ENCODE peak calls at places on chromosomes 5 and 9, in five cellular contexts. F is transverse colon; R is stomach; Q is amygdala; H is effector CD4-positive, alpha-beta T cell. V is an unnamed sample.

GRCh38 chr5:145938699-145939531 is 2.5 kb downstream of the SH3RF2 start:
- DNase-seq in R (no peak), H (no peak), Q (no peak), F (no peak), V (no peak)

GRCh38 chr9:123364241-123364824 is 8.3 kb downstream of the CRB2 start:
- DNase-seq in H (no peak), R (no peak), F (no peak), Q (peak), V (no peak)

GRCh38 chr5:151896041-151896691 is 28.5 kb downstream of the GLRA1 start:
- DNase-seq in F (no peak), H (no peak), R (no peak), Q (no peak), V (no peak)

GRCh38 chr9:135244271-135244691 is 156.8 kb downstream of the OLFM1 start:
- DNase-seq in Q (no peak), H (no peak), R (peak), F (no peak), V (no peak)

GRCh38 chr5:139272471-139273321 is 20.8 kb upstream of the MATR3 start:
- DNase-seq in F (peak), R (no peak), H (peak), Q (peak), V (no peak)

GRCh38 chr5:172775326-172776234 is 4.6 kb upstream of the DUSP1 start:
- DNase-seq in H (no peak), R (peak), Q (no peak), F (peak), V (no peak)

GRCh38 chr9:116381350-116381749 is 227.8 kb downstream of the PAPPA start:
- DNase-seq in H (no peak), Q (no peak), R (no peak), F (no peak), V (no peak)

GRCh38 chr9:75001719-75002421 is 26.2 kb downstream of the CARNMT1 start:
- DNase-seq in H (peak), Q (peak), R (no peak), F (no peak), V (no peak)

GRCh38 chr9:89978185-89978584 is 373.4 kb downstream of the GADD45G start:
- DNase-seq in F (no peak), Q (no peak), H (no peak), R (no peak), V (no peak)

GRCh38 chr5:171269717-171270116 is 39.3 kb upstream of the TLX3 start:
- DNase-seq in Q (no peak), R (no peak), F (no peak), H (no peak), V (no peak)

GRCh38 chr9:12855066-12855465 is 80.2 kb downstream of the LURAP1L start:
- DNase-seq in R (no peak), F (no peak), Q (no peak), H (no peak), V (no peak)

GRCh38 chr5:151820903-151821302 is 49.1 kb downstream of the G3BP1 start:
- DNase-seq in F (peak), H (no peak), Q (no peak), R (no peak), V (no peak)

GRCh38 chr9:129990269-129991005 is 52.6 kb downstream of the FNBP1 start:
- DNase-seq in H (peak), Q (no peak), F (peak), R (no peak), V (peak)

GRCh38 chr5:35246411-35246810 is 16.1 kb upstream of the PRLR start:
- DNase-seq in Q (no peak), R (no peak), H (no peak), F (peak), V (no peak)

GRCh38 chr9:116267021-116267420 is 113.4 kb downstream of the PAPPA start:
- DNase-seq in F (no peak), H (no peak), Q (no peak), R (no peak), V (no peak)

V was measured in T-helper 22 cell.